ENCODE peak calls at places on chromosomes 4 and X, in seven cellular contexts. D, F, B, J, H, M and T are unnamed samples. For H3K4me1, the result is how much of the 10 kb centered on the place peaks cover.

GRCh38 chrX:3175659-3176438 is 134.6 kb downstream of the ARSF start:
- DNase-seq in J (no peak), F (no peak), M (peak), D (peak), B (no peak), H (no peak), T (no peak)

GRCh38 chr4:125517831-125518230 is 203.1 kb downstream of the FAT4 start:
- DNase-seq in H (no peak), B (no peak), F (no peak), J (no peak), M (no peak), D (no peak), T (no peak)

GRCh38 chr4:25888781-25889180 is 25.2 kb upstream of the SMIM20 start:
- DNase-seq in F (no peak), M (no peak), J (no peak), D (no peak), B (no peak), H (no peak), T (no peak)

GRCh38 chr4:123398151-123398802 is 1.7 kb downstream of the SPRY1 start:
- DNase-seq in F (peak), H (peak), M (peak), D (no peak), B (peak), J (peak), T (peak)

GRCh38 chrX:130896816-130897508 is 6.0 kb downstream of the ENOX2 start:
- DNase-seq in J (no peak), M (peak), B (no peak), H (no peak), D (no peak), F (no peak), T (no peak)

GRCh38 chrX:69300323-69300722 is 135.1 kb upstream of the PJA1 start:
- DNase-seq in B (no peak), M (no peak), D (no peak), J (no peak), H (no peak), F (no peak), T (no peak)

GRCh38 chr4:39976945-39977488 is 694 bp downstream of the PDS5A start:
- DNase-seq in H (peak), D (no peak), J (peak), M (peak), F (peak), B (peak), T (peak)

GRCh38 chrX:121455890-121456289 is 408.5 kb downstream of the GLUD2 start:
- DNase-seq in H (no peak), F (no peak), J (no peak), D (no peak), M (no peak), B (no peak), T (no peak)

GRCh38 chrX:56795309-56795868 is 66.3 kb downstream of the NBDY start:
- DNase-seq in F (peak), B (no peak), J (no peak), H (peak), M (no peak), D (no peak), T (no peak)

GRCh38 chr4:90345549-90345948 is 218.4 kb downstream of the CCSER1 start:
- DNase-seq in B (no peak), H (no peak), D (no peak), F (no peak), J (no peak), M (no peak), T (no peak)

GRCh38 chr4:126455865-126456264 is 1141.1 kb downstream of the FAT4 start:
- DNase-seq in M (no peak), F (no peak), J (no peak), B (no peak), D (no peak), H (no peak), T (no peak)

GRCh38 chr4:113636877-113637276 is 124.7 kb downstream of the CAMK2D start:
- DNase-seq in M (peak), J (no peak), F (no peak), H (no peak), D (no peak), B (no peak), T (no peak)

GRCh38 chr4:24056258-24056657 is 166.4 kb upstream of the PPARGC1A start:
- DNase-seq in D (no peak), M (no peak), H (no peak), F (no peak), J (no peak), B (no peak), T (no peak)

GRCh38 chr4:139528377-139529005 is 27.5 kb downstream of the SETD7 start:
- DNase-seq in D (peak), H (peak), B (no peak), F (no peak), M (peak), J (peak), T (no peak)

GRCh38 chr4:13970349-13970748 is 342.8 kb upstream of the BOD1L1 start:
- DNase-seq in D (no peak), H (no peak), F (no peak), J (no peak), B (no peak), M (peak), T (no peak)

GRCh38 chr4:183493246-183493645 is 11.6 kb upstream of the ING2 start:
- DNase-seq in F (no peak), D (no peak), M (no peak), H (no peak), B (no peak), J (no peak), T (no peak)

GRCh38 chr4:5374994-5375393 is 323.7 kb downstream of the STK32B start:
- DNase-seq in F (no peak), H (no peak), D (no peak), J (no peak), M (no peak), B (no peak), T (no peak)

GRCh38 chr4:5376015-5376414 is 324.7 kb downstream of the STK32B start:
- DNase-seq in J (no peak), H (no peak), M (no peak), F (no peak), D (no peak), B (no peak), T (no peak)

GRCh38 chr4:5381981-5382441 is 326.3 kb downstream of the EVC2 start:
- DNase-seq in F (no peak), M (peak), J (no peak), B (no peak), D (no peak), H (no peak), T (no peak)

GRCh38 chr4:5374577-5374976 is 323.3 kb downstream of the STK32B start:
- DNase-seq in D (no peak), H (no peak), B (no peak), M (no peak), J (no peak), F (no peak), T (no peak)

GRCh38 chr4:5378002-5378401 is 326.7 kb downstream of the STK32B start:
- DNase-seq in J (no peak), B (peak), D (no peak), F (no peak), M (no peak), H (no peak), T (no peak)
- TF ChIP-seq CTCF in J (no peak), B (peak), D (peak), F (peak), M (no peak), H (no peak), T (no peak)

GRCh38 chrX:40087574-40088298 is 10.0 kb downstream of the BCOR start:
- DNase-seq in F (peak), D (no peak), H (no peak), M (peak), B (no peak), J (no peak), T (no peak)

GRCh38 chrX:40090050-40090804 is 7.5 kb downstream of the BCOR start:
- DNase-seq in J (peak), F (peak), H (peak), B (no peak), M (no peak), D (no peak), T (peak)

GRCh38 chrX:40086569-40087335 is 11.0 kb downstream of the BCOR start:
- DNase-seq in J (no peak), H (no peak), M (peak), D (no peak), F (peak), B (no peak), T (no peak)

GRCh38 chrX:40088803-40089540 is 8.8 kb downstream of the BCOR start:
- DNase-seq in M (no peak), F (peak), B (no peak), H (no peak), J (no peak), D (no peak), T (no peak)

DNA sequence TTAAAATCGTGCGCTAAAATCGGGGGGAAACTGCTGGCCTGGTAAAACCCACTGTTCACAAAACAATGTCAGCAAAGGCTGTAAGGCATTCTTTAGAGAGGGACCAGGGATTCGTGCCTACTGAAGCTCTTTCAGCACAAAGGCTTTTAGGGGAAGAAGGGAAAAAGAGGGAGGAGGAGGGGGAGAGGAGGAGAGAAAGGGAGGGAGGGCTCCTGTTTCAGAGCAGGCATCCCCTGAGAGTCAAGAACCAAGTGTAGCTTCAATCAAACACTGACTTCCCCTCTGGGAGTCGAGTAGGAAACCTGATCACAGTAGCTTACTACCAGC is 9.5 kb downstream of the BCOR start:
- DNase-seq in H (no peak), M (no peak), B (no peak), F (peak), D (no peak), J (no peak), T (no peak)
- H3K4me1 ChIP-seq in H (under half), M (under half), B (under half), F (under half), D (under half), J (half or more), T (under half)

DNA sequence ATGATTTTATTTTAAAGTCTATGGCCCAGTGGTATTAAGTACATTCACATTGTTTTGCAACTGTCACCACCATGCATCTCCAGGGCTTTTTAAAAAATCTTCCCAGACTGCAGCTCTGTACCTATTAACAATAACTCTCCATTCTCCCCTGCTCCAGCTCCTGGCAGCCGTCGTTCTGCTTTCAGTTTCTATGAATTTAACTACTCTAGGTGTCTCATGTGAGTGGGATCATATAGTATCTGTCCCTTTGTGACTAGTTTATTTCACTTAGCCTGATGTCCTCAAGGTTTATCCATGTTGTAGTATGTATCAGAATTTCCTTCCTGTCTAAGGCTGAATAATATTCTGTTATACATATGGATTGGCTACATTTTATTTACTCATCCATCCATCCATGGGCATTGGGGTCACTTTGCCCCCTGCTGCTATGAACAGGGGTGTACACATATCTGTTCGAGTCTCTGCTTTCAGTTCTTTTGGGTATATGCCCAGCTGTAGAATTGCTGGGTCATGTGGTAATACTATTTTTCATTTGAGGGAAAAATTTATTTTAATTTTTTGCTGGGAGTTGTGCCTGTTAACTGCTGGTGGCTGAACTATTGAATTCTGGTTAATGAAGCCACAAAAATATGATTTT is 131.3 kb downstream of the ARHGAP10 start:
- DNase-seq in F (no peak), M (peak), H (no peak), D (no peak), J (no peak), B (no peak), T (no peak)
- TF ChIP-seq CTCF in F (no peak), M (peak), H (no peak), D (peak), J (no peak), B (peak), T (no peak)

DNA sequence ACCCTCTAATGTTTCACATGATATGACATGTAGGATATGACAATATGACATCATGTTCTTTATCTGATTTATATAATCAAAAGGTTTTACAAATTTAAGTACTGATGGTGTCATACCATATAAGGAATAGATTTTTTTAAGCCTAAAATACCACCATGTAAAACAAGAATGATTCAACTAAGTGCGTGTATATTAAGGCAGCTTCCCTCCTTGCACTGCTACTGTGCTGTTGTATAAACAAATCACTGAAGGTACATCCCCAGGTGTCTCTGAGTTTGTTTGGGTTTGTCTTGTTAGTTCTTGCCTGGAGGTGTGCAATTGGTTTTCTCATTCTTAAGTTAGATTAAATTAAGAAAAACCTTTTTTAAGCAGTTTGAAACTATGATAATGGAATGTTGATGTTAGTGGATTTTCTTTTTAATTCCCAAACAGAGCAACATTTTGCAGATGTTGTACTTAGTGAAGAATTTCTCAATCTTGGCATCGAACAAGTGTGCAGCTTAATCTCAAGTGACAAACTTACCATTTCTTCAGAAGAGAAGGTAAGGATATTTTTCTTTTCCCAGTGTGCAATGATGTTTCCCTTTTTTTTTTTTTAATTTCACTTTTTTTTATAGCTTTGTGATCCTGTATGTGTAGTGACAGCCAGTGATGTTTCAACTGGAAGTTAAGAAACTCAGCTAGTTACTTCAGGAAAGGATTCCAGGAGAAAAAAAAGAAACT is 33.4 kb upstream of the MSMO1 start:
- DNase-seq in F (no peak), D (no peak), J (no peak), H (no peak), M (no peak), B (no peak), T (no peak)
- H3K4me1 ChIP-seq in F (under half), D (under half), J (under half), H (under half), M (under half), B (under half), T (under half)

DNA sequence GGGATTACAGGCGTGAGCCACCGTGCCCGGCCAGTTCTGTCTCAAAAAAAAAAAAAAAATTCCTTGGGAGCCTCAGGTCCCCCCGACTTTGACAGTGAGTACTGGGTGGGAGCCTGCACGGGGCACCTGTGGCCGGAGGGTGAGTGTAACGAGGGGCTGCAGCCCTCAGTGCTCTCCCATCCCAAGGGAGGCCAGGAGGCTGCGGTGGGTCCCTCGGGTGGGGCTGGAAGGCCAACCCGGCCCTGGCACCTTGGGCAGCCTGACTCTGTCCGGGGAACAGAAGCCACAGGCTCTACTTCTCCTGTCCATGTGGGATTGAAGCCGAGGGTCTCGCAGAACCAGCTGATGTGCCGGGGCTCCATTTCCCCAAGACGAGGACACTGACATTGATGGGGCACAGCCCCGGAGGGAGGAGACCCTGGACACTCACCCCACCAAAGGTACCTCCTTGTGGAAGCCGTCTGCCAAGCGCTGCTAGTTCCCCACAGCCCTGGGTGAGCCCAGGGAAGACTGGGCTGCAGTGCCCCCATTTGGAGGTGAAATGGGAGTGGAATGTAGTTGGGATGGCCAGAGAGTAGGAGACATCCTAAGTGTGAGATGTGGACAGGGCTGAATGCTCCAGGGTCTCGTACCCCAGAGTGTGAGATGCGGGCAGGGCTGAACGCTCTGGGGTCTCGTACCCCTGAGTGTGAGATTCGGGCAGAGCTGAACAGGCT is 2.3 kb upstream of the SLC26A1 start:
- DNase-seq in D (no peak), J (no peak), M (no peak), H (no peak), B (peak), F (no peak), T (peak)
- TF ChIP-seq CTCF in D (peak), J (no peak), M (no peak), H (no peak), B (no peak), F (peak), T (no peak)

DNA sequence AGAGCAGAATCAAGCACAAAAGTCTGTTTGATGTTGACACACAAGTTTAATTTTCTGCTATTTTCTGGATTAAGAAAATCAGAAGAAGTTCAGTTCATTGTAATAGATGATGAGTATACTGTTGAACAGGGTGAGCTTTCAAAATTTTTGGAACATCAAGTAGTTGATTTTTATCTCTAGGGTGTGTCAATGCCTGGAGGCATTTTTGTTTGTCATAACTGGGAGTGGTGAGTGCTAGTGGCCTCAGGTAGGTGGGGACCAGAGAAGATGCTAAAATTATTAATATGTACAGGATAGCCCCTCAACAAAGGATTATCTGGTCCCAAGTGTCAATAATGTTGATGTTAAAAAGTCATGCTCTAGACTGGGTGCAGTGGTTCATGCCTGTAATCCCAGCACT is 279.7 kb upstream of the GNPDA2 start:
- DNase-seq in J (no peak), B (no peak), H (no peak), M (no peak), F (no peak), D (no peak), T (no peak)
- H3K4me1 ChIP-seq in J (under half), B (under half), H (under half), M (under half), F (under half), D (under half), T (under half)

GRCh38 chr4:168164915-168165548 is 72.7 kb downstream of the ANXA10 start:
- DNase-seq in F (no peak), B (no peak), H (no peak), M (no peak), D (no peak), J (no peak), T (no peak)
- TF ChIP-seq CTCF in F (no peak), B (no peak), H (no peak), M (no peak), D (no peak), J (no peak), T (no peak)

DNA sequence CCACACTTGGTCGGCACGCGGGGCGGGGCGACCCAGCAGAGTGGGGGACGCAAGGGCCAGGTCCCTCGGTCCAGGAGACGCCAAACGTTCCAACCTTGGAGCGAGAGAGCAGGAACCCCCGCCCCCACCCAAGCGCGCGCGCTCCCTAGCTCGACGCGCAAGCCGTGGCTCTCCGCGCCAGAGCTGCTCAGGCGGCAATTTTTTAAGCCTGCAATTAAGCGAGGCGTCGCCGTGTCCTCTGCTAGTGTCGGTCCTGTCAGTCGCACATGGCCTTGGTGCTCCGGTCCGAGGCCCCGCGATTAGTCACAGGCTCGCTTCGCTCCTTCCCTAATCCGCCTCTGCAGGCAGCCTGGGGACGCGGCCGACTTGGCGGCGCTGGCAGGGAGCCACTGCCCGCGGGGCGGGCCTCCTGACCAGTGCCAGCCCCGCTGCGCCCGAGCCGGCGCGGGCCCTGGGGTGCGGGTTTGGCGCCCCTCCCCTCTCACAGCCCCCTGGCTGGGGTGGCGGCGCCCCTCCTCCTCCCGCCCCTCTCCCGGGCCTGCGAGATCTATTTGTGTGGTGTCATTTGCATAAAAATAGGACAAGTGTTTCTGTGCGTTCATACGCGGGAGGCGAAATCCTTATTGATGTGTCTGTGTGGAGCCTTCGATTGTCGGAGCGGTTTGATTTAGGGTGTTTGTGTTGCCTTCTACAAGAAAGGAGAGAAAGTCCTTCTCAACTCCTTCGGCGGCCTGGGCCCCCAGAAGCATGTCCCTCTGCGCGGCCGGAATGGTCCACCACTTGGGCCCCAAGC is 9.7 kb upstream of the BCOR start:
- DNase-seq in B (peak), H (peak), M (no peak), F (peak), J (peak), D (no peak), T (peak)
- H3K4me1 ChIP-seq in B (under half), H (under half), M (under half), F (under half), J (under half), D (under half), T (under half)